ENCODE peak calls at places on chromosomes 5 and 9, in eight cellular contexts. U is mesenchymal stem cell; L is IMR-90; A is kidney; K is CD4-positive, alpha-beta memory T cell; M is adrenal gland; W is CD4-positive, CD25-positive, alpha-beta regulatory T cell; F is heart right ventricle. C is an unnamed sample.
A peak's percentile ranks its signal among the peaks of the same experiment; 100 is the strongest.

GRCh38 chr9:120579750-120580590 is at the start of gene CDK5RAP2:
- DNase-seq in A (peak; percentile 98), K (peak; percentile 94), U (peak; percentile 97), W (peak; percentile 98), M (peak; percentile 98), L (peak; percentile 98), F (peak; percentile 96), C (peak; percentile 91)

GRCh38 chr9:129464972-129465833 is 155.7 kb downstream of the C9orf50 start:
- DNase-seq in U (peak; percentile 41), M (no peak), F (peak; percentile 46), W (no peak), K (no peak), L (peak; percentile 60), A (peak; percentile 91), C (no peak)

GRCh38 chr9:132639322-132639721 is 30.5 kb downstream of the DDX31 start:
- DNase-seq in U (no peak), K (no peak), L (no peak), W (no peak), M (no peak), A (no peak), F (no peak), C (no peak)

GRCh38 chr9:15246688-15247087 is 60.3 kb downstream of the TTC39B start:
- DNase-seq in M (no peak), U (no peak), F (no peak), A (no peak), K (no peak), L (peak; percentile 55), W (no peak), C (no peak)

GRCh38 chr5:141272906-141273305 is 27.7 kb downstream of the PCDHB15 start:
- DNase-seq in K (no peak), U (no peak), L (no peak), F (no peak), M (no peak), W (no peak), A (no peak), C (no peak)

GRCh38 chr9:133733074-133733408 is 5.1 kb downstream of the SARDH start:
- DNase-seq in A (no peak), F (no peak), W (no peak), K (no peak), L (no peak), U (no peak), M (no peak), C (peak; percentile 41)

GRCh38 chr5:174533771-174534221 is 190.6 kb upstream of the MSX2 start:
- DNase-seq in U (peak; percentile 94), W (no peak), F (no peak), L (peak; percentile 99), K (no peak), M (no peak), A (no peak), C (no peak)

GRCh38 chr5:170436335-170436734 is 47.2 kb upstream of the KCNMB1 start:
- DNase-seq in F (no peak), L (no peak), U (no peak), M (no peak), K (no peak), A (no peak), W (no peak), C (no peak)

GRCh38 chr5:170139786-170140335 is 34.2 kb downstream of the FOXI1 start:
- DNase-seq in M (no peak), W (no peak), K (no peak), A (no peak), U (no peak), F (no peak), L (no peak), C (no peak)

GRCh38 chr5:175658299-175659145 is 651 bp downstream of the HRH2 start:
- DNase-seq in U (no peak), F (no peak), W (peak; percentile 53), L (no peak), A (no peak), M (no peak), K (no peak), C (no peak)

GRCh38 chr5:67089200-67089725 is 107.3 kb downstream of the CD180 start:
- DNase-seq in U (peak; percentile 50), F (no peak), M (no peak), K (no peak), A (no peak), L (peak; percentile 65), W (no peak), C (no peak)

GRCh38 chr9:1698991-1699390 is 316.2 kb upstream of the SMARCA2 start:
- DNase-seq in W (no peak), U (no peak), L (no peak), K (no peak), A (no peak), M (no peak), F (no peak), C (no peak)

GRCh38 chr9:3507395-3508077 is 18.3 kb downstream of the RFX3 start:
- DNase-seq in L (no peak), M (no peak), F (no peak), W (no peak), K (no peak), A (no peak), U (no peak), C (no peak)

GRCh38 chr9:108546223-108546622 is 309.6 kb downstream of the ACTL7B start:
- DNase-seq in W (no peak), A (no peak), F (no peak), M (no peak), U (no peak), L (no peak), K (no peak), C (no peak)

GRCh38 chr9:22452415-22453010 is 5.9 kb downstream of the DMRTA1 start:
- DNase-seq in L (peak; percentile 31), K (peak; percentile 36), U (peak; percentile 47), A (no peak), M (no peak), F (no peak), W (peak; percentile 56), C (no peak)

GRCh38 chr5:102922111-102922510 is 167.0 kb downstream of the PAM start:
- DNase-seq in W (no peak), F (no peak), L (no peak), M (no peak), K (no peak), A (no peak), U (no peak), C (no peak)

GRCh38 chr5:167296056-167296455 is 995.4 kb upstream of the WWC1 start:
- DNase-seq in A (no peak), U (peak; percentile 41), M (no peak), F (no peak), K (no peak), L (no peak), W (no peak), C (no peak)

GRCh38 chr5:83987513-83988292 is 267.0 kb upstream of the HAPLN1 start:
- DNase-seq in F (no peak), U (no peak), A (no peak), K (no peak), L (no peak), M (no peak), W (no peak), C (no peak)

GRCh38 chr9:129656795-129657390 is 8.6 kb upstream of the PRRX2 start:
- DNase-seq in U (peak; percentile 91), K (no peak), L (peak; percentile 85), W (no peak), M (no peak), A (no peak), F (no peak), C (no peak)

GRCh38 chr9:18137815-18138214 is 336.1 kb upstream of the ADAMTSL1 start:
- DNase-seq in F (no peak), M (no peak), A (no peak), W (no peak), U (no peak), L (no peak), K (no peak), C (no peak)

GRCh38 chr9:72960446-72960845 is 7.6 kb upstream of the ALDH1A1 start:
- DNase-seq in L (no peak), W (no peak), A (no peak), K (no peak), U (no peak), M (no peak), F (no peak), C (no peak)

DNA sequence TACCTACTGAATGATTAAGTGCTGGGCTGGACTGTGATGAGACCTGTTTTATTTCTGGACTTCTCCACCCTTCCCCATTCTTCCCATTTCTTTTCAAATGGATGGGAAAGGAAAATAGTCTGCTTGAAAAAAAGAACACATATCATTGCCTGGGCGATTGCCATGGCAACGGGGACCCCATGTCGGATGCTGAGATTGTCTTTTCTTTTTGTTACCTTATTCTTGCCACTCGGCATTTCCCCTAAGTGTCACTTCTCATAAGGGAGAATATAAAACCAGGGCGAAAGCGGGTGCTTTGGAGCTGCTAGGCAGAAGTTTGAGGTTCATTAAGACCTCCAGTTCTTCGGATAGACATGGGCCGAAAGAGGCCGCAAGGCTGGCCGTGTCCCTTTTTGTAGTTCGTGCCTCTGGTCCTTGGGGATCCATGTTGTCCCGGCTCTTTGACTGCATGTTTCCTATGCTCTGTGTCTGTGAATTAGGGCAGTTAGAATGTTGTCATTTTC is 760 bp downstream of the FGD3 start:
- DNase-seq in L (no peak), A (no peak), F (no peak), W (no peak), U (no peak), M (no peak), K (peak; percentile 22), C (no peak)
- H3K4me3 ChIP-seq in L (no peak overlapping the region), A (peak overlapping the region; percentile 64), F (peak overlapping the region; percentile 51), W (peak overlapping the region; percentile 90), U (no peak overlapping the region), M (no peak overlapping the region), K (peak overlapping the region; percentile 60), C (no peak overlapping the region)

GRCh38 chr5:14206028-14206725 is 63.0 kb downstream of the TRIO start:
- DNase-seq in M (no peak), A (no peak), K (no peak), U (peak; percentile 75), L (no peak), W (no peak), F (no peak), C (no peak)
- H3K27ac ChIP-seq in M (no peak overlapping the region), A (no peak overlapping the region), K (no peak overlapping the region), U (peak overlapping the region; percentile 72), L (peak overlapping the region; percentile 95), W (no peak overlapping the region), F (no peak overlapping the region), C (peak overlapping the region; percentile 99)

GRCh38 chr9:26077860-26078259 is 399.6 kb upstream of the TUSC1 start:
- DNase-seq in K (no peak), M (no peak), L (no peak), A (peak; percentile 53), W (no peak), U (no peak), F (no peak), C (no peak)
- H3K9me3 ChIP-seq in K (no peaks in the 10 kb centered on the region), M (no peaks in the 10 kb centered on the region), L (no peaks in the 10 kb centered on the region), A (no peaks in the 10 kb centered on the region), W (no peaks in the 10 kb centered on the region), U (peaks cover 34% of the 10 kb centered on the region), F (no peaks in the 10 kb centered on the region), C (no peaks in the 10 kb centered on the region)

DNA sequence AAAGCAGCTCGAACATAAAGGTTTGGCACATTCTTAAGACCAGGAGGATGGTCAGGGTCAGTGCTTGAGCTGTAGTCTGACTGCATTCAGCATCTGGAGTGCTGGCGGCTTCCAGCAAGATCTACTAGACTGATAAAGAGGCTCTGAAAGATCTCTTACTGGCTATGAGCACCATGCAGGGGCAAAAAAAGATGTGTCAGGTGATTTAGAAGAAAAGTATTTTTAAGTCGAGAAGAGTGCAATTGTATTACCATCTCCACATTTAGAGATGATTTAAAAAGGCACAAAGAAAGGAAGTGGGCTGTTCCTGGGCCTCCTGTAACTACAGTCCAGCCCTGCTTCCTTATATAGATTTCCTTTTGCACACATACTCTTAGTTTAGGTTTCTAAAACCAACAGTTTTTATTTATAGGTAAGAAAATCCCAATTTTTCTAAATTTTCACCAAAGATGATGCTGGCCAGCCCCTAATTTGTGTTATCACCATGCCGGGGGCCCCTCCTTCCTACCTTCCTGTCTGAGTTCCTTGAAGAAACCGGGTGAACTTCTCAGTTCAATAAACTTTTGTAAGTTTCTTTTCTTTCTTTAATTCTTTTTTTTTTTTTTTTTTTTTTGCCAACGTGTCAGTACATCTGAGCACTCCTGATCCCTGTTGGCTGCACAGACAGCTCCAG is 65.9 kb upstream of the PLPP1 start:
- DNase-seq in F (peak; percentile 56), A (no peak), K (no peak), L (peak; percentile 60), U (peak; percentile 76), W (peak; percentile 67), M (no peak), C (no peak)
- H3K4me3 ChIP-seq in F (peak overlapping the region; percentile 11), A (no peak overlapping the region), K (no peak overlapping the region), L (no peak overlapping the region), U (no peak overlapping the region), W (peak overlapping the region; percentile 41), M (no peak overlapping the region), C (no peak overlapping the region)

C was measured in RWPE2.